ENCODE peak calls at places on chromosomes 11 and 22, in four cellular contexts. S is H9, H is IMR-90, O is neuronal stem cell. N is an unnamed sample.

GRCh38 chr11:121870202-121871045 is 245.6 kb downstream of the BLID start:
- DNase-seq in S (no peak), H (no peak), O (no peak), N (no peak)

GRCh38 chr11:614583-615452 is 932 bp downstream of the IRF7 start:
- DNase-seq in S (no peak), H (no peak), O (no peak), N (no peak)

GRCh38 chr22:50705851-50706351 is 32.1 kb upstream of the ACR start:
- DNase-seq in S (no peak), H (no peak), O (no peak), N (no peak)

GRCh38 chr11:96126917-96127595 is 203.1 kb upstream of the MTMR2 start:
- DNase-seq in S (no peak), H (no peak), O (no peak), N (no peak)

GRCh38 chr11:73889019-73889418 is 12.2 kb downstream of the PAAF1 start:
- DNase-seq in S (no peak), H (peak; percentile 37), O (no peak), N (no peak)

GRCh38 chr11:65646921-65647701 is 9.2 kb downstream of the SIPA1 start:
- DNase-seq in S (peak; percentile 83), H (no peak), O (peak; percentile 17), N (peak; percentile 34)

GRCh38 chr11:66579017-66579606 is 10.7 kb upstream of the CTSF start:
- DNase-seq in S (peak; percentile 87), H (peak; percentile 77), O (peak; percentile 64), N (peak; percentile 71)

GRCh38 chr11:74949748-74950127 is 672 bp downstream of the SPCS2 start:
- DNase-seq in S (no peak), H (peak; percentile 24), O (no peak), N (peak; percentile 20)

GRCh38 chr11:120555433-120555773 is 43.9 kb downstream of the GRIK4 start:
- DNase-seq in S (no peak), H (no peak), O (no peak), N (no peak)
- H2BK5ac ChIP-seq in S (no peak overlapping the region), H (no peak overlapping the region), O (no peak overlapping the region), N (no peak overlapping the region)

DNA sequence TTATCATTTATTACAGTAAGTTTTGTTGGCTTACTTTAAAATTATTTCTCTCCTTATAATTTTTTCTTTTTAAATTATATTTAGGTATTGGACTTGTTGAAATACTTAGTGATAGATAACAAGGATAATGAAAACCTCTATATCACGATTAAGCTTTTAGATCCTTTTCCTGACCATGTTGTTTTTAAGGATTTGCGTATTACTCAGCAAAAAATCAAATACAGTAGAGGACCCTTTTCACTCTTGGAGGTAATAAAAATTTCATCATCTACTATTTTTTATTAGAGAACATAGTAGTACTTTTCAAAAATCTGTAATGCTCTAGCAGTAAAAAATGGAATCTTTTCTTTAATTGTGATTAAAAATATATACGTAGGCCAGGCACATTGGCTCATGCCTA is 70.4 kb downstream of the ATM start:
- DNase-seq in S (no peak), H (no peak), O (no peak), N (no peak)
- H4K91ac ChIP-seq in S (no peak overlapping the region), H (no peak overlapping the region), O (no peak overlapping the region), N (no peak overlapping the region)

DNA sequence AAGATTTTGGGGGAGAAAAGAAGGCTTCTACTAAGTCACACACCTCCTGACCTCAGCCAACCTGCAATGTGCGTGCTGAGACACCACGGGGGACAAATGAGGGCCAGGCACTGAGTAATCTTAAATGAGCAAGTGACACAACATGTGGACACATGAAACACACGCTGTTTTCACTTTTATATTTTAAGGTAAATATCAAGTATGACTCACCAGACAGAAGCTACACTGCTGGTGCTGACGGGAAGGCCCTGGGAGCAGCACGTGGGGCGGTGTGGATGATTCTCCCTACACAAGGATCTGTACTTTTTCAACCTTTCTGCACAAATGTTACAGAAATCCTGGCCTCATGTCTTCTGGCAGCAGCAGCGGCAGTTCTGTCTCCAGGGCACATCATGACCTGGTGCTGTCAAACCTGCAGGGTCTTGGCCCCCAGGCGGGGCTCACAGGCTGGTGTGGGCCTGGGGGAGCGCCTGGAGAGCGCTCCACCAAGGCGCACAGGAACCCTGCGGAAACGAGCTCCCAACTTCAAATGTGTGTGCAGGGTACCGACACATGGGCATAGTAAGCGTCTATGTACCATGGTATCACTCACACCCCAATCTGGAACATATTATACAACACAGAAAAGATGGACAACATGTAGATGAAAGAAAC is 61.7 kb downstream of the DGCR2 start:
- DNase-seq in S (no peak), H (peak; percentile 86), O (no peak), N (peak; percentile 71)
- H2BK5ac ChIP-seq in S (no peak overlapping the region), H (no peak overlapping the region), O (no peak overlapping the region), N (no peak overlapping the region)

DNA sequence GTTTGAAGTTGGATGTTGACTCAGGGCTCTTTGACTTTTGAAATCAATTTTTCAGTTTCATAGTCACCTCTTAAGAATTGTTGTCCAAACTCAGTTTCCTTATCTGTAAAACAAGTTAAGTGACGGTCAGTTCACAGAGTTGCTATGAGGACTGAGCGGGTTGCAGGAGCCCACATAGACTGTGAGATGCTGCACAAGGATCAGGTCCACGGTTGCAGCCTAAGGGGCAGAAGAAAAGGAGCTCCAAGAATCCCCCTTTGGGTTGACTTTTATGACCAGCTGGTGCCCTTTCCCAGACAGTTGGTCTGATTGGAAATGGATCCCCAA is 55.5 kb upstream of the TIMP3 start:
- DNase-seq in S (no peak), H (no peak), O (no peak), N (no peak)
- H4K91ac ChIP-seq in S (no peak overlapping the region), H (no peak overlapping the region), O (no peak overlapping the region), N (no peak overlapping the region)

N was measured in mesenchymal stem cell.